ENCODE peak calls at places on chromosome 1, in four cellular contexts. F is WTC11, O is HepG2, N is GM12878. T is an unnamed sample.
A peak's percentile ranks its signal among the peaks of the same experiment; 100 is the strongest.

GRCh38 chr1:1250828-1251284 is 4.3 kb upstream of the C1QTNF12 start:
- DNase-seq in N (peak; percentile 53), O (no peak), F (no peak), T (no peak)

GRCh38 chr1:166350490-166350889 is 183.7 kb upstream of the FAM78B start:
- DNase-seq in N (no peak), F (peak; percentile 21), O (no peak), T (no peak)

GRCh38 chr1:246608616-246609376 is 42.5 kb downstream of the CNST start:
- DNase-seq in O (peak; percentile 70), N (no peak), F (no peak), T (no peak)

GRCh38 chr1:195663549-195664280 is 944.5 kb downstream of the KCNT2 start:
- DNase-seq in O (no peak), F (no peak), N (no peak), T (peak; percentile 16)

GRCh38 chr1:222974496-222974895 is 159.7 kb downstream of the DISP1 start:
- DNase-seq in F (no peak), N (no peak), O (no peak), T (no peak)

GRCh38 chr1:187408217-187409004 is 579.7 kb downstream of the PLA2G4A start:
- DNase-seq in O (no peak), N (no peak), F (no peak), T (no peak)

GRCh38 chr1:21902378-21903012 is 34.6 kb downstream of the HSPG2 start:
- DNase-seq in O (no peak), N (no peak), F (no peak), T (no peak)

GRCh38 chr1:64664287-64664686 is 80.6 kb upstream of the RAVER2 start:
- DNase-seq in O (no peak), F (no peak), N (no peak), T (no peak)

GRCh38 chr1:16224472-16224871 is 12.0 kb upstream of the ARHGEF19 start:
- DNase-seq in O (no peak), N (no peak), F (no peak), T (no peak)

GRCh38 chr1:153598309-153599172 is 14.4 kb downstream of the S100A16 start:
- DNase-seq in N (peak; percentile 88), O (no peak), F (peak; percentile 50), T (no peak)

GRCh38 chr1:154735061-154735800 is 127.2 kb upstream of the ADAR start:
- DNase-seq in N (no peak), O (no peak), F (no peak), T (no peak)

GRCh38 chr1:63915121-63915520 is 141.3 kb downstream of the ROR1 start:
- DNase-seq in F (no peak), O (peak; percentile 25), N (no peak), T (no peak)

GRCh38 chr1:71677541-71677940 is 596.7 kb upstream of the ZRANB2 start:
- DNase-seq in N (no peak), O (no peak), F (no peak), T (no peak)

GRCh38 chr1:10691740-10692125 is 104.7 kb downstream of the CASZ1 start:
- DNase-seq in O (no peak), F (no peak), N (no peak), T (no peak)

GRCh38 chr1:81225769-81226602 is 574.7 kb upstream of the ADGRL2 start:
- DNase-seq in F (no peak), N (peak; percentile 2), O (no peak), T (no peak)

GRCh38 chr1:63322248-63322943 is at the start of gene FOXD3:
- DNase-seq in O (no peak), N (no peak), F (peak; percentile 94), T (peak; percentile 83)

DNA sequence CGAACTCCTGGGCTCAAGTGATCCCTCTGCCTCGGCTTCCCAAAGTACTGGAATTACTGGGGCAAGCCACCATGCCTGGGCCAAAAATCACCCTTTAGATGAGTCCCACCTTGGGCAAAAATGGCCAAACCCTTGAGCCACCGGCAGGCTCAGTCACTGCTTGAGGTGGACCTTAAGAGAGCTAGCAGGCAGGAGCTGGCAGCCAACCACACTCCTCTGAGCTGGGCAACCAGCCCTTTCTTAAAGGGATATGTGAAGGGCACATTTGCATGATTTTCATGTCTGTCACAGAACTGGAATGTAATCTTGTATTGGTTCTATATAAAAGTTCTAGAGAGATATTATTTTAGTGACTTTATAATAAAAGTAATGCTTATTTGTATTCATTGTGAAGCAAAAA is 316.5 kb downstream of the PBX1 start:
- DNase-seq in F (no peak), N (no peak), O (no peak), T (no peak)
- TF ChIP-seq NR2C2 in F (no peak), N (no peak), O (no peak), T (no peak)

DNA sequence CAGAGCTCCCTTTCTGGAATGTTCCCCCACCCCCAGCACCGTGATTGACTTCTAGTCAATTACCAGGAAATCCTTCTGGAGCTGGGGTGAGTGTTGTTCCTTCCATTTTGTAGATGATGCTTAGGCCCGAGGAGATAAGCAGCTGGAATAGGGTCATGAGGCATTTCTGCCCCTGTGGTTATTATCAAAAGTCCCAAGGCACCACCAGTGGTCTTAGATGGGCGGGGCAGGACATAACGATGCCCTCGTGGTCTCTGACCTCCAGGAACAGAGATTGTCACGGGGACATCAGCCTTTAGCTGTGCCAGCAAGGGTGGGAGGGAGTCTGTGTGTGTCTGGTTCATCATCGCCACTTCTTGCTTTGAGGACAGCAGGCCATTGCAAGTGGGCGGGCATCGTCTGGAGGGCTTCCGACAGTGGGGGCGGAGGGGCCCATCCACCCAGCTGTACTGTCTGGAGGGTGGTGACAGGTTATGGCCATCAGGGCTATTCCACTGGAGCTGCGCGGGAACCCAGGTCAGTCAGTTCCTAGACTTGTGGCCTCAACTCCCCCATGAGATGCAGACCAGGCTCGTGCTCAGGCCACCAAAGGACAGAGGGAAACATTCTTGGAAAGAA is 22.6 kb downstream of the TNFRSF8 start:
- DNase-seq in N (no peak), O (no peak), F (no peak), T (no peak)
- TF ChIP-seq CREM in N (no peak), O (no peak), F (no peak), T (no peak)

GRCh38 chr1:95370671-95370992 is 136.6 kb downstream of the RWDD3 start:
- DNase-seq in O (peak; percentile 66), N (no peak), F (no peak), T (no peak)
- TF ChIP-seq NR2C2 in O (no peak), N (no peak), F (no peak), T (no peak)

GRCh38 chr1:7339953-7340352 is 431.1 kb upstream of the VAMP3 start:
- DNase-seq in F (no peak), O (no peak), N (no peak), T (no peak)
- TF ChIP-seq CREM in F (no peak), O (no peak), N (no peak), T (no peak)

GRCh38 chr1:219337588-219337987 is 163.9 kb downstream of the LYPLAL1 start:
- DNase-seq in O (no peak), N (no peak), F (no peak), T (no peak)
- TF ChIP-seq NR2C2 in O (no peak), N (no peak), F (no peak), T (no peak)

DNA sequence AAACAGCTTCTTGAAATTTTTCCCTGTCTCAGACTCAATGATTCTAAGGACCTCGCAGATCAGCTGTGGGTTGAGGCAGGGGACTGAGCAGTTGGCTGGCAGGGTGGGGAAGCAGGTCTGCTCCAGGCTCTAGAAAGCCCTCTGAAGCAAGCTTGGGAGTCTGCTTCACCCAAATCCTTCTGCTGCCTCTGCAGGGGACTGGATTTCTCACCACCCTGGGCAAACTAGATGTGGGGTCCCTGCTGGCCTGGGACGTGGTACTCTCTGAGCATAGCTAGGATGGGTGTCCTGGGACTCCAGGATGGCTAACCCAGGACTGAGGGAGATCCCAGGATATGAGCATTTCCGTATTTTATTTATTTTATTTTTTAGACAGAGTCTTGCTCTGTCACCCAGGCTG is 89.3 kb downstream of the LAMC2 start:
- DNase-seq in O (no peak), F (no peak), N (no peak), T (no peak)
- TF ChIP-seq CREM in O (no peak), F (no peak), N (no peak), T (no peak)